ENCODE peak calls at places on chromosomes 6 and 20, in ten cellular contexts. One of them, this sample, is unnamed.

GRCh38 chr6:144575327-144575726 is 290.2 kb downstream of the UTRN start:
- DNase-seq in heart right ventricle: no peak
- DNase-seq in bronchial epithelial cell: no peak
- DNase-seq in psoas muscle: no peak
- DNase-seq in cardiac muscle cell: no peak
- DNase-seq in neural crest cell: no peak
- DNase-seq in cardiac fibroblast: no peak
- DNase-seq in HepG2: no peak
- DNase-seq in progenitor cell of endocrine pancreas: no peak
- DNase-seq in fibroblast of the aortic adventitia: no peak
- DNase-seq in this sample: no peak

GRCh38 chr20:23515250-23515939 is 24.5 kb downstream of the CST8 start:
- DNase-seq in HepG2: no peak
- DNase-seq in fibroblast of the aortic adventitia: no peak
- DNase-seq in psoas muscle: no peak
- DNase-seq in neural crest cell: no peak
- DNase-seq in cardiac muscle cell: no peak
- DNase-seq in heart right ventricle: no peak
- DNase-seq in progenitor cell of endocrine pancreas: no peak
- DNase-seq in cardiac fibroblast: no peak
- DNase-seq in bronchial epithelial cell: peak
- DNase-seq in this sample: no peak

GRCh38 chr20:2558581-2559301 is 22.4 kb downstream of the TMC2 start:
- DNase-seq in fibroblast of the aortic adventitia: peak
- DNase-seq in psoas muscle: no peak
- DNase-seq in cardiac muscle cell: peak
- DNase-seq in cardiac fibroblast: peak
- DNase-seq in progenitor cell of endocrine pancreas: no peak
- DNase-seq in bronchial epithelial cell: no peak
- DNase-seq in HepG2: no peak
- DNase-seq in neural crest cell: no peak
- DNase-seq in heart right ventricle: no peak
- DNase-seq in this sample: no peak

GRCh38 chr6:37160922-37161778 is 8.8 kb upstream of the PIM1 start:
- DNase-seq in bronchial epithelial cell: no peak
- DNase-seq in HepG2: no peak
- DNase-seq in cardiac fibroblast: peak
- DNase-seq in psoas muscle: no peak
- DNase-seq in cardiac muscle cell: peak
- DNase-seq in fibroblast of the aortic adventitia: peak
- DNase-seq in heart right ventricle: no peak
- DNase-seq in neural crest cell: no peak
- DNase-seq in progenitor cell of endocrine pancreas: no peak
- DNase-seq in this sample: no peak

GRCh38 chr6:26043389-26044139 is 43.7 kb upstream of the HFE start:
- DNase-seq in fibroblast of the aortic adventitia: peak
- DNase-seq in neural crest cell: no peak
- DNase-seq in progenitor cell of endocrine pancreas: no peak
- DNase-seq in cardiac muscle cell: peak
- DNase-seq in cardiac fibroblast: peak
- DNase-seq in bronchial epithelial cell: peak
- DNase-seq in heart right ventricle: peak
- DNase-seq in psoas muscle: no peak
- DNase-seq in HepG2: peak
- DNase-seq in this sample: no peak

GRCh38 chr20:24837721-24838456 is 111.2 kb upstream of the CST7 start:
- DNase-seq in fibroblast of the aortic adventitia: no peak
- DNase-seq in progenitor cell of endocrine pancreas: no peak
- DNase-seq in HepG2: no peak
- DNase-seq in cardiac fibroblast: peak
- DNase-seq in cardiac muscle cell: peak
- DNase-seq in bronchial epithelial cell: peak
- DNase-seq in heart right ventricle: no peak
- DNase-seq in neural crest cell: no peak
- DNase-seq in psoas muscle: no peak
- DNase-seq in this sample: no peak

GRCh38 chr20:47774081-47774777 is 11.1 kb downstream of the SULF2 start:
- DNase-seq in bronchial epithelial cell: no peak
- DNase-seq in cardiac fibroblast: no peak
- DNase-seq in heart right ventricle: no peak
- DNase-seq in progenitor cell of endocrine pancreas: no peak
- DNase-seq in cardiac muscle cell: no peak
- DNase-seq in neural crest cell: no peak
- DNase-seq in fibroblast of the aortic adventitia: no peak
- DNase-seq in HepG2: no peak
- DNase-seq in psoas muscle: no peak
- DNase-seq in this sample: no peak

GRCh38 chr6:90000864-90001731 is 106.8 kb downstream of the GJA10 start:
- DNase-seq in progenitor cell of endocrine pancreas: no peak
- DNase-seq in bronchial epithelial cell: peak
- DNase-seq in cardiac muscle cell: peak
- DNase-seq in fibroblast of the aortic adventitia: no peak
- DNase-seq in heart right ventricle: no peak
- DNase-seq in cardiac fibroblast: no peak
- DNase-seq in HepG2: no peak
- DNase-seq in neural crest cell: no peak
- DNase-seq in psoas muscle: no peak
- DNase-seq in this sample: no peak

GRCh38 chr6:90285611-90286381 is 10.8 kb downstream of the BACH2 start:
- DNase-seq in bronchial epithelial cell: peak
- DNase-seq in progenitor cell of endocrine pancreas: no peak
- DNase-seq in heart right ventricle: peak
- DNase-seq in psoas muscle: peak
- DNase-seq in HepG2: peak
- DNase-seq in cardiac muscle cell: peak
- DNase-seq in neural crest cell: peak
- DNase-seq in fibroblast of the aortic adventitia: peak
- DNase-seq in cardiac fibroblast: peak
- DNase-seq in this sample: peak

GRCh38 chr6:154258064-154258757 is 98.4 kb downstream of the IPCEF1 start:
- DNase-seq in psoas muscle: no peak
- DNase-seq in bronchial epithelial cell: no peak
- DNase-seq in cardiac fibroblast: no peak
- DNase-seq in heart right ventricle: no peak
- DNase-seq in progenitor cell of endocrine pancreas: no peak
- DNase-seq in neural crest cell: no peak
- DNase-seq in fibroblast of the aortic adventitia: no peak
- DNase-seq in HepG2: no peak
- DNase-seq in cardiac muscle cell: no peak
- DNase-seq in this sample: no peak

GRCh38 chr20:37524859-37525708 is 2.6 kb downstream of the BLCAP start:
- DNase-seq in neural crest cell: no peak
- DNase-seq in heart right ventricle: no peak
- DNase-seq in cardiac muscle cell: peak
- DNase-seq in cardiac fibroblast: no peak
- DNase-seq in bronchial epithelial cell: peak
- DNase-seq in psoas muscle: no peak
- DNase-seq in progenitor cell of endocrine pancreas: no peak
- DNase-seq in HepG2: no peak
- DNase-seq in fibroblast of the aortic adventitia: peak
- DNase-seq in this sample: no peak

GRCh38 chr20:36745927-36746659 is at the start of gene NDRG3:
- DNase-seq in heart right ventricle: peak
- DNase-seq in bronchial epithelial cell: peak
- DNase-seq in fibroblast of the aortic adventitia: peak
- DNase-seq in cardiac muscle cell: peak
- DNase-seq in neural crest cell: peak
- DNase-seq in HepG2: peak
- DNase-seq in cardiac fibroblast: peak
- DNase-seq in progenitor cell of endocrine pancreas: peak
- DNase-seq in psoas muscle: peak
- DNase-seq in this sample: peak

GRCh38 chr6:5979650-5980427 is 26.9 kb downstream of the NRN1 start:
- DNase-seq in HepG2: no peak
- DNase-seq in psoas muscle: no peak
- DNase-seq in cardiac fibroblast: no peak
- DNase-seq in bronchial epithelial cell: peak
- DNase-seq in neural crest cell: no peak
- DNase-seq in progenitor cell of endocrine pancreas: no peak
- DNase-seq in heart right ventricle: no peak
- DNase-seq in fibroblast of the aortic adventitia: peak
- DNase-seq in cardiac muscle cell: peak
- DNase-seq in this sample: no peak

GRCh38 chr6:21384211-21384610 is 209.3 kb upstream of the SOX4 start:
- DNase-seq in psoas muscle: no peak
- DNase-seq in cardiac fibroblast: no peak
- DNase-seq in neural crest cell: no peak
- DNase-seq in HepG2: peak
- DNase-seq in progenitor cell of endocrine pancreas: no peak
- DNase-seq in cardiac muscle cell: peak
- DNase-seq in heart right ventricle: no peak
- DNase-seq in fibroblast of the aortic adventitia: no peak
- DNase-seq in bronchial epithelial cell: no peak
- DNase-seq in this sample: no peak

GRCh38 chr6:104625536-104625935 is 234.2 kb downstream of the HACE1 start:
- DNase-seq in fibroblast of the aortic adventitia: peak
- DNase-seq in neural crest cell: no peak
- DNase-seq in psoas muscle: no peak
- DNase-seq in heart right ventricle: no peak
- DNase-seq in progenitor cell of endocrine pancreas: no peak
- DNase-seq in cardiac fibroblast: peak
- DNase-seq in HepG2: no peak
- DNase-seq in bronchial epithelial cell: peak
- DNase-seq in cardiac muscle cell: peak
- DNase-seq in this sample: no peak

GRCh38 chr20:40442181-40442963 is 246.7 kb downstream of the MAFB start:
- DNase-seq in heart right ventricle: no peak
- DNase-seq in psoas muscle: no peak
- DNase-seq in fibroblast of the aortic adventitia: peak
- DNase-seq in progenitor cell of endocrine pancreas: no peak
- DNase-seq in neural crest cell: no peak
- DNase-seq in cardiac muscle cell: peak
- DNase-seq in bronchial epithelial cell: peak
- DNase-seq in HepG2: no peak
- DNase-seq in cardiac fibroblast: peak
- DNase-seq in this sample: no peak
- TF ChIP-seq CTCF in heart right ventricle: no peak
- TF ChIP-seq CTCF in psoas muscle: no peak
- TF ChIP-seq CTCF in fibroblast of the aortic adventitia: peak
- TF ChIP-seq CTCF in progenitor cell of endocrine pancreas: peak
- TF ChIP-seq CTCF in neural crest cell: peak
- TF ChIP-seq CTCF in cardiac muscle cell: peak
- TF ChIP-seq CTCF in bronchial epithelial cell: peak
- TF ChIP-seq CTCF in HepG2: no peak
- TF ChIP-seq CTCF in cardiac fibroblast: no peak
- TF ChIP-seq CTCF in this sample: peak

GRCh38 chr20:43968341-43968740 is 53.7 kb downstream of the TOX2 start:
- DNase-seq in heart right ventricle: no peak
- DNase-seq in psoas muscle: no peak
- DNase-seq in fibroblast of the aortic adventitia: no peak
- DNase-seq in cardiac fibroblast: no peak
- DNase-seq in bronchial epithelial cell: no peak
- DNase-seq in cardiac muscle cell: no peak
- DNase-seq in neural crest cell: no peak
- DNase-seq in HepG2: no peak
- DNase-seq in progenitor cell of endocrine pancreas: no peak
- DNase-seq in this sample: no peak
- TF ChIP-seq CTCF in heart right ventricle: no peak
- TF ChIP-seq CTCF in psoas muscle: no peak
- TF ChIP-seq CTCF in fibroblast of the aortic adventitia: no peak
- TF ChIP-seq CTCF in cardiac fibroblast: no peak
- TF ChIP-seq CTCF in bronchial epithelial cell: no peak
- TF ChIP-seq CTCF in cardiac muscle cell: no peak
- TF ChIP-seq CTCF in neural crest cell: no peak
- TF ChIP-seq CTCF in HepG2: no peak
- TF ChIP-seq CTCF in progenitor cell of endocrine pancreas: no peak
- TF ChIP-seq CTCF in this sample: no peak

GRCh38 chr20:58839991-58840747 is 10.5 kb downstream of the GNAS-AS1 start:
- DNase-seq in progenitor cell of endocrine pancreas: no peak
- DNase-seq in neural crest cell: no peak
- DNase-seq in cardiac muscle cell: no peak
- DNase-seq in HepG2: no peak
- DNase-seq in cardiac fibroblast: no peak
- DNase-seq in bronchial epithelial cell: no peak
- DNase-seq in fibroblast of the aortic adventitia: no peak
- DNase-seq in psoas muscle: no peak
- DNase-seq in heart right ventricle: no peak
- DNase-seq in this sample: peak

GRCh38 chr20:58840816-58841538 is 9.7 kb downstream of the GNAS-AS1 start:
- DNase-seq in cardiac muscle cell: no peak
- DNase-seq in heart right ventricle: no peak
- DNase-seq in neural crest cell: no peak
- DNase-seq in progenitor cell of endocrine pancreas: no peak
- DNase-seq in bronchial epithelial cell: no peak
- DNase-seq in cardiac fibroblast: no peak
- DNase-seq in psoas muscle: no peak
- DNase-seq in fibroblast of the aortic adventitia: no peak
- DNase-seq in HepG2: no peak
- DNase-seq in this sample: no peak

GRCh38 chr20:58837717-58838116 is 13.0 kb downstream of the GNAS-AS1 start:
- DNase-seq in neural crest cell: no peak
- DNase-seq in heart right ventricle: no peak
- DNase-seq in bronchial epithelial cell: no peak
- DNase-seq in cardiac fibroblast: no peak
- DNase-seq in fibroblast of the aortic adventitia: no peak
- DNase-seq in progenitor cell of endocrine pancreas: no peak
- DNase-seq in cardiac muscle cell: no peak
- DNase-seq in psoas muscle: no peak
- DNase-seq in HepG2: no peak
- DNase-seq in this sample: no peak

GRCh38 chr20:58838174-58838573 is 12.5 kb downstream of the GNAS-AS1 start:
- DNase-seq in psoas muscle: no peak
- DNase-seq in HepG2: no peak
- DNase-seq in heart right ventricle: no peak
- DNase-seq in bronchial epithelial cell: no peak
- DNase-seq in cardiac fibroblast: no peak
- DNase-seq in fibroblast of the aortic adventitia: no peak
- DNase-seq in progenitor cell of endocrine pancreas: no peak
- DNase-seq in neural crest cell: no peak
- DNase-seq in cardiac muscle cell: no peak
- DNase-seq in this sample: no peak

GRCh38 chr20:58839474-58839874 is 11.2 kb downstream of the GNAS-AS1 start:
- DNase-seq in progenitor cell of endocrine pancreas: no peak
- DNase-seq in psoas muscle: no peak
- DNase-seq in HepG2: peak
- DNase-seq in bronchial epithelial cell: no peak
- DNase-seq in neural crest cell: peak
- DNase-seq in cardiac fibroblast: peak
- DNase-seq in heart right ventricle: peak
- DNase-seq in cardiac muscle cell: peak
- DNase-seq in fibroblast of the aortic adventitia: peak
- DNase-seq in this sample: peak
- TF ChIP-seq CTCF in progenitor cell of endocrine pancreas: peak
- TF ChIP-seq CTCF in psoas muscle: peak
- TF ChIP-seq CTCF in HepG2: peak
- TF ChIP-seq CTCF in bronchial epithelial cell: peak
- TF ChIP-seq CTCF in neural crest cell: peak
- TF ChIP-seq CTCF in cardiac fibroblast: peak
- TF ChIP-seq CTCF in heart right ventricle: peak
- TF ChIP-seq CTCF in cardiac muscle cell: peak
- TF ChIP-seq CTCF in fibroblast of the aortic adventitia: peak
- TF ChIP-seq CTCF in this sample: peak

DNA sequence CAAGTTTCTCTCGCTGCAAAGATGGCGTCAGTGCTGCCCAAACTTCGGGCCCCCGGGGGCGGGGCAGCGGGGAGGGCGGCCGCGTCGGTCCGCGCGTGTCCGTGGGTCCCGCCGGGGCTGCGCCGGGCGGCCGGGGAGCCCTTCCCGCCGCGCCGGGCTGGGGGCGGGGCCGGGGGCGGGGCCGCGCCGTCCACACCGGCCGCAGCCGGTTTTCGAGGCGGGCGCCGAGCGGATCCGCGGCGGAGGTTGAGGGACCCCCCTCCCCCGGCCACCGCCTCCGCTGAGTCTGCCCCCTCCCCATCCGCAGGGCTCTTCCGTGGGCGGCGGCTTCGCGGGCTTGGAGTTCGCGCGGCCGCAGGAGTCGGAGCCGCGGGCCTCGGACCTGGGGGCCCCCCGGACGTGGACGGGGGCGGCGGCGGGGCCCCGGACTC is 509 bp downstream of the SLC2A4RG start:
- DNase-seq in cardiac muscle cell: peak
- DNase-seq in fibroblast of the aortic adventitia: peak
- DNase-seq in neural crest cell: no peak
- DNase-seq in cardiac fibroblast: peak
- DNase-seq in HepG2: no peak
- DNase-seq in heart right ventricle: peak
- DNase-seq in progenitor cell of endocrine pancreas: no peak
- DNase-seq in psoas muscle: no peak
- DNase-seq in bronchial epithelial cell: no peak
- DNase-seq in this sample: peak
- TF ChIP-seq CTCF in cardiac muscle cell: no peak
- TF ChIP-seq CTCF in fibroblast of the aortic adventitia: no peak
- TF ChIP-seq CTCF in neural crest cell: no peak
- TF ChIP-seq CTCF in cardiac fibroblast: no peak
- TF ChIP-seq CTCF in HepG2: no peak
- TF ChIP-seq CTCF in heart right ventricle: no peak
- TF ChIP-seq CTCF in progenitor cell of endocrine pancreas: no peak
- TF ChIP-seq CTCF in psoas muscle: no peak
- TF ChIP-seq CTCF in bronchial epithelial cell: no peak
- TF ChIP-seq CTCF in this sample: no peak

This sample was measured in glutamatergic neuron.